ENCODE peak calls at places on chromosomes 1 and 21, in nine cellular contexts. Z is prostate gland; U is lower lobe of right lung; L is adrenal gland; Q is mesendoderm; I is CD8-positive, alpha-beta memory T cell; J is right cardiac atrium; E is stomach; S is coronary artery. N is an unnamed sample.

GRCh38 chr1:91138959-91139358 is 117.1 kb upstream of the ZNF644 start:
- DNase-seq in J (no peak), Q (no peak), I (no peak), E (no peak), L (no peak), U (no peak), S (peak; percentile 31), Z (no peak), N (no peak)

GRCh38 chr1:231324660-231325059 is 13.0 kb downstream of the EXOC8 start:
- DNase-seq in J (no peak), Q (no peak), Z (no peak), I (no peak), L (no peak), E (no peak), U (no peak), S (no peak), N (no peak)

GRCh38 chr1:30785181-30785580 is 27.6 kb upstream of the LAPTM5 start:
- DNase-seq in Z (no peak), L (no peak), U (no peak), I (no peak), E (no peak), Q (no peak), J (no peak), S (no peak), N (no peak)

GRCh38 chr1:157551694-157552693 is at the start of gene FCRL5:
- DNase-seq in E (no peak), Q (no peak), S (no peak), I (no peak), Z (no peak), U (no peak), J (no peak), L (no peak), N (no peak)

GRCh38 chr1:85570446-85571180 is 9.9 kb upstream of the CCN1 start:
- DNase-seq in Z (no peak), L (no peak), S (no peak), I (no peak), Q (no peak), E (no peak), J (no peak), U (no peak), N (no peak)

GRCh38 chr21:25080706-25081495 is 526.4 kb downstream of the MRPL39 start:
- DNase-seq in U (no peak), Z (no peak), S (no peak), J (no peak), E (no peak), Q (no peak), L (no peak), I (no peak), N (no peak)

GRCh38 chr21:45592208-45592619 is 50.0 kb upstream of the SLC19A1 start:
- DNase-seq in S (peak; percentile 53), Z (no peak), I (peak; percentile 43), U (peak; percentile 44), J (no peak), L (no peak), Q (no peak), E (no peak), N (peak; percentile 35)

GRCh38 chr1:28552482-28553228 is at the start of gene TRNAU1AP:
- DNase-seq in E (peak; percentile 98), I (peak; percentile 95), Z (peak; percentile 94), S (peak; percentile 97), U (peak; percentile 97), J (peak; percentile 98), Q (peak; percentile 97), L (peak; percentile 96), N (peak; percentile 96)

GRCh38 chr1:18764362-18764761 is 95.1 kb downstream of the TAS1R2 start:
- DNase-seq in L (no peak), Z (no peak), U (no peak), S (no peak), Q (no peak), E (no peak), I (no peak), J (no peak), N (no peak)

GRCh38 chr1:115337276-115337632 is 795 bp downstream of the NGF start:
- DNase-seq in S (no peak), E (no peak), I (no peak), Q (peak; percentile 48), J (peak; percentile 66), L (no peak), U (no peak), Z (no peak), N (no peak)

GRCh38 chr1:42189931-42190853 is 25.6 kb upstream of the GUCA2A start:
- DNase-seq in S (no peak), U (no peak), Q (no peak), Z (no peak), J (no peak), L (no peak), I (no peak), E (no peak), N (no peak)

GRCh38 chr1:10082785-10083479 is 50.2 kb downstream of the UBE4B start:
- DNase-seq in U (no peak), L (no peak), I (no peak), Z (no peak), E (no peak), Q (no peak), J (no peak), S (no peak), N (no peak)

GRCh38 chr1:3423245-3423829 is 31.1 kb upstream of the ARHGEF16 start:
- DNase-seq in I (no peak), J (peak; percentile 88), L (no peak), E (peak; percentile 95), Q (no peak), U (peak; percentile 84), Z (no peak), S (peak; percentile 92), N (peak; percentile 78)

GRCh38 chr1:221161571-221162041 is 282.4 kb downstream of the HLX start:
- DNase-seq in S (no peak), Q (no peak), Z (no peak), U (no peak), I (no peak), E (no peak), L (no peak), J (no peak), N (no peak)

GRCh38 chr21:33018707-33019455 is 6.9 kb upstream of the OLIG2 start:
- DNase-seq in U (no peak), E (no peak), Q (no peak), L (no peak), J (no peak), S (no peak), Z (no peak), I (no peak), N (no peak)

GRCh38 chr1:204979306-204979705 is 63.7 kb upstream of the CNTN2 start:
- DNase-seq in Z (no peak), E (no peak), J (no peak), I (no peak), S (no peak), L (no peak), Q (no peak), U (no peak), N (no peak)

GRCh38 chr1:37174876-37175275 is 140.6 kb upstream of the GRIK3 start:
- DNase-seq in I (no peak), Q (peak; percentile 86), E (no peak), J (no peak), S (no peak), L (no peak), Z (no peak), U (no peak), N (no peak)

GRCh38 chr1:109928591-109929111 is 18.0 kb downstream of the CSF1 start:
- DNase-seq in E (peak; percentile 58), Q (no peak), S (peak; percentile 83), I (no peak), U (no peak), L (peak; percentile 67), Z (no peak), J (peak; percentile 88), N (no peak)

GRCh38 chr1:107124705-107125104 is 16.1 kb upstream of the NTNG1 start:
- DNase-seq in S (no peak), J (no peak), U (no peak), E (no peak), Z (no peak), Q (no peak), L (no peak), I (no peak), N (no peak)

GRCh38 chr1:119163396-119163795 is 22.9 kb upstream of the WARS2 start:
- DNase-seq in Q (peak; percentile 53), J (no peak), S (no peak), U (no peak), Z (no peak), I (no peak), L (no peak), E (no peak), N (no peak)
- H3K4me3 ChIP-seq in Q (no peak overlapping the region), J (no peak overlapping the region), S (no peak overlapping the region), U (no peak overlapping the region), Z (no peak overlapping the region), I (no peak overlapping the region), L (no peak overlapping the region), E (no peak overlapping the region), N (no peak overlapping the region)

GRCh38 chr1:174194451-174194850 is 35.1 kb downstream of the RABGAP1L start:
- DNase-seq in I (no peak), J (no peak), E (no peak), Z (no peak), S (no peak), U (no peak), L (no peak), Q (peak; percentile 47), N (no peak)
- H3K27ac ChIP-seq in I (no peak overlapping the region), J (no peak overlapping the region), E (no peak overlapping the region), Z (no peak overlapping the region), S (no peak overlapping the region), U (no peak overlapping the region), L (no peak overlapping the region), Q (no peak overlapping the region), N (no peak overlapping the region)

GRCh38 chr1:206986885-206987284 is 16.6 kb upstream of the FCAMR start:
- DNase-seq in Q (no peak), I (no peak), S (no peak), J (no peak), L (no peak), Z (no peak), E (no peak), U (no peak), N (no peak)

GRCh38 chr1:206982216-206982615 is 12.0 kb upstream of the FCAMR start:
- DNase-seq in Q (peak; percentile 76), L (peak; percentile 56), S (no peak), E (peak; percentile 77), U (peak; percentile 62), Z (peak; percentile 60), J (peak; percentile 61), I (peak; percentile 39), N (no peak)

GRCh38 chr1:206987873-206988272 is 17.6 kb upstream of the FCAMR start:
- DNase-seq in E (no peak), S (no peak), I (no peak), U (no peak), Z (no peak), L (no peak), J (no peak), Q (no peak), N (no peak)

GRCh38 chr1:206986402-206986801 is 16.1 kb upstream of the FCAMR start:
- DNase-seq in Q (no peak), J (no peak), E (no peak), L (no peak), I (no peak), U (no peak), S (no peak), Z (no peak), N (no peak)

GRCh38 chr1:206985162-206985749 is 15.0 kb upstream of the FCAMR start:
- DNase-seq in S (no peak), I (no peak), Q (no peak), U (no peak), J (no peak), L (no peak), E (no peak), Z (no peak), N (no peak)
- H3K4me3 ChIP-seq in S (no peak overlapping the region), I (no peak overlapping the region), Q (no peak overlapping the region), U (no peak overlapping the region), J (no peak overlapping the region), L (no peak overlapping the region), E (no peak overlapping the region), Z (no peak overlapping the region), N (no peak overlapping the region)

GRCh38 chr1:2228684-2229031 is 539 bp downstream of the SKI start:
- DNase-seq in Q (no peak), S (no peak), Z (no peak), L (no peak), I (no peak), J (peak; percentile 73), E (peak; percentile 53), U (peak; percentile 68), N (no peak)
- H3K27ac ChIP-seq in Q (no peak overlapping the region), S (peak overlapping the region; percentile 100), Z (peak overlapping the region; percentile 93), L (peak overlapping the region; percentile 90), I (peak overlapping the region; percentile 80), J (peak overlapping the region; percentile 90), E (peak overlapping the region; percentile 92), U (peak overlapping the region; percentile 89), N (peak overlapping the region; percentile 44)

N was measured in pancreas.